ENCODE peak calls at places on chromosome 6, in six cellular contexts. Z is heart right ventricle, L is uterus, F is bronchial epithelial cell, R is ovary, J is cardiac fibroblast. Q is an unnamed sample.

GRCh38 chr6:45681860-45682488 is 304.2 kb upstream of the SUPT3H start:
- DNase-seq in Z (no peak), L (no peak), F (peak), R (no peak), J (peak), Q (no peak)

GRCh38 chr6:22020299-22020998 is 276.4 kb downstream of the PRL start:
- DNase-seq in Z (no peak), L (no peak), F (no peak), R (no peak), J (no peak), Q (no peak)

GRCh38 chr6:27720607-27721580 is 191.3 kb downstream of the OR2B2 start:
- DNase-seq in Z (no peak), L (no peak), F (peak), R (no peak), J (peak), Q (peak)

GRCh38 chr6:72760130-72760793 is 138.4 kb downstream of the KCNQ5 start:
- DNase-seq in Z (no peak), L (no peak), F (no peak), R (no peak), J (peak), Q (peak)

GRCh38 chr6:25960689-25961088 is 1.9 kb upstream of the TRIM38 start:
- DNase-seq in Z (no peak), L (no peak), F (no peak), R (no peak), J (no peak), Q (no peak)

GRCh38 chr6:156269751-156270369 is 507.3 kb upstream of the ARID1B start:
- DNase-seq in Z (no peak), L (no peak), F (no peak), R (no peak), J (no peak), Q (no peak)

GRCh38 chr6:130885392-130886192 is 58.4 kb downstream of the SMLR1 start:
- DNase-seq in Z (peak), L (peak), F (peak), R (peak), J (peak), Q (peak)

GRCh38 chr6:118344014-118344670 is 204.0 kb upstream of the PLN start:
- DNase-seq in Z (no peak), L (no peak), F (no peak), R (no peak), J (no peak), Q (no peak)

GRCh38 chr6:119575721-119576120 is 226.2 kb upstream of the MAN1A1 start:
- DNase-seq in Z (no peak), L (no peak), F (peak), R (no peak), J (peak), Q (peak)

DNA sequence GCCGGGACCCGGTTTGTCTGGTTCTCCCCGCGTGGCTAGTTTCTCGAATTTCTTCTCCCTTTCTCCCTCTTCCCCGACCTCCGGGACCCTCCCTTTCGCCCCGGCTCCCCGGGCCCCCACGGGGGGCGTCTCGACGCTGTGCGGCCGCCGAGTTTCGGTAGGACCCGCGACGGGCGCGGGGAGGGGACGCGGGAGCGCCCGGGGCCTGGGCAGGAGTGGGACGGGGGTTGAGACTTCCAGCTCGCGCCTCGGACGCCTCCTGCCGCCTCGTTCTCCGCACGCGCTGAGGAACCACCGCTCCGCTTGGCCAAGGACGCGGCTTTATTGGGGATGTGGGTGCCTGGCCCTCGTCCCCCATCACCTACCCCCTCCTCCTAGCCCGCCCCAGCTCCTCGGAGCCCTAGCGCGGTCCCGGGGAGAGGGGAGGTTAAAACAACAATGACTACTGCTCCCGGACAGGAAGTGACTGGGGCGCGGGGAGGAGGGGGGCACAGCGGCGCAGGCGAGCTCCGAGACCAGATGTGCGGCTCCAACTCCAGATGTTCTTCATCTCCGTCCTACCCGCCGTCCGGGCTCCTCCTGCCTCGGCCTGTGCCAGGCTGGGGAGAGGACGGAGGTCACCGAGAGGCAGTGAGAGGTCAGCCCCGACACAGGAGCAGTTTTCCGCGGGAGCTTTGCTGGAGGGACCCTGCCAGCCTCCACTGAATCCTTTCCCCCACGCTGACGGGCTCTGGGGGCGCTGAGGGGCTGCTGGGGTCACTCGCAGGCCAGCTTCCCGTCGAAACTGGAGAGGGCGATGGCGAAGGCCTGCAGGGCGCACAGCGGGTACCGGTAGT is 910 bp upstream of the TEAD3 start:
- DNase-seq in Z (peak), L (peak), F (peak), R (peak), J (peak), Q (peak)
- TF ChIP-seq CTCF in Z (no peak), L (peak), F (peak), R (no peak), J (no peak), Q (no peak)

DNA sequence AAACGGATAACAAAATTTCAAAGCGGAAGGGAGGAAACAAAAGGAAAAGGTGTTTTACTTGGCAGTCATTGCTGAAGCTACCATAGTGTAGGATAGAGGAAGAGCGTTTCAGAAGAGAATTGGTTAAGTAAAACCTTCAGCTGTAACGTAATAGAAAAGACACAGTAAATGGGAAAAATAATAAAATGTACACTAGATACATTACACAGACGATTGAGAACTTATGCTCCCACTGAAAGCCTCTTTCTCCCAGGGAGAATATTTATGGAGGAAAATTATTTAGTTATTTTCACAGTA is 90.8 kb upstream of the PRDM1 start:
- DNase-seq in Z (no peak), L (no peak), F (no peak), R (no peak), J (no peak), Q (no peak)
- H3K4me3 ChIP-seq in Z (peak), L (peak), F (peak), R (peak), J (peak), Q (no peak)

DNA sequence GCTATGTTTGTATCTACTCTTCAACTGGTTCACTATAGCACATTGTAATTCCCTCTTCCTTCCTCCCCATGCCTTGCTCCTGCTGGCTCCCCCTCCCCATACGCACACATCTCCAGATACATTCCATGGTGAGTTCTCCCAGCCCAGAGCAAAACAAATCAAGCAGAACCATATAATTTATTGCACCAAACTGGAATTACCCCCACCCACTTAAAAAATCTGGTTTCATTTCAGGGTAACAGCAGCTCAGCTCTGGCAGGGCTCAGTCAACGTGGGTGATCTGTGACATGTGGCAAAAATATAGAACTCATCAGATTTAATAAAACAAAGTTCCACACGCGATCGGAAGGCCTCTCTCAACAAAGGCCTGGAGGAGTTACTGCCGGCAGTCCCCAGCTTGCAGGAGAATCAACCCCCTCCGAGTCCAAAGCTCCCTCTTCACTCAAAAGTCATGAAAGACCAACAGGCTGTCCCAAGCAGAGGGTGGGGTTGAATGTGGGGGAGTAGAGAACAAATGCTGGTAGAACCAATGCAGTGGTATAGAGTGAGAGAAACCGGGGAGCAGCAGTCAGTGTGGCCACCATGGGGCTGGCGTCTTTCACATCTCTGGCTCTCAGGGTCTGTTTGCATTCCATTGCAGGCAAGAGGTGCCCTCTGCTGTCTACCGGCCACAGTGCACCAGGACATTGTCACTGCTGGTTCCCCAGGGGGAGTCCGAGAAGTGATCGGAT is 323.3 kb upstream of the NT5E start:
- DNase-seq in Z (no peak), L (peak), F (peak), R (no peak), J (peak), Q (peak)
- TF ChIP-seq CTCF in Z (no peak), L (peak), F (peak), R (no peak), J (peak), Q (peak)

GRCh38 chr6:484086-484728 is 92.7 kb downstream of the IRF4 start:
- DNase-seq in Z (no peak), L (no peak), F (peak), R (no peak), J (peak), Q (peak)
- H3K4me3 ChIP-seq in Z (no peak), L (no peak), F (no peak), R (no peak), J (no peak), Q (no peak)

GRCh38 chr6:115838763-115839401 is 221.8 kb downstream of the FRK start:
- DNase-seq in Z (no peak), L (no peak), F (peak), R (no peak), J (peak), Q (peak)
- TF ChIP-seq CTCF in Z (peak), L (no peak), F (peak), R (no peak), J (peak), Q (peak)

DNA sequence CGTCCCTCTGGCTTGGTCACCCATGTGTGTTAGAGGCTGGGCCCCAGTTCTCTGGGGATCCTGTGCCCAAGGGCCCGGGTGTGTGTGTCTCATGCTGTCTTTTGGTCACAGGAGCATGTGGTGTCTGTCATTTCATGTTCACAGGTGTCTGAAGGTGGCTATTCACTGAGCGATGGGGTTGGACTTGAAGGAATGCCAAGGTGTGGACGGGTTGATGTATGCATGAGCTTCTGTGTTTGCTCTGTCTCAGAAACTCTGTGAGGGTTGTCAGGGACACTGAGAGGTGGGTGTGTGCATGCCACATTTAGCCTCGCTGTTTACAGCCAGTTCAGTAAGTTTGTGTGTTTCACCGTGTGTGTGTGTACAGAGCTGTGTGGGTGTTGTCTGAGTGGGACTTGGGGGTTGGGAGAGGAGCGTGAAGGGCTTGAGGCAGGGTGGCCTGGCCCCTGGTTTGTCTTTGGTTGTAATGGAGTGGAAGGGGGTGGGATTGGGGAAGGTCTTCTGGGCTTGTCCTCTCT is 1.2 kb downstream of the DDR1 start:
- DNase-seq in Z (no peak), L (no peak), F (peak), R (no peak), J (peak), Q (peak)
- H3K4me3 ChIP-seq in Z (peak), L (peak), F (peak), R (peak), J (peak), Q (peak)

Q was measured in fibroblast of pulmonary artery.